ENCODE peak calls at places on chromosomes 6 and 20, in eight cellular contexts. B, H, Y, V, Z, J, L and T are unnamed samples.

GRCh38 chr20:34437330-34437986 is 74.4 kb downstream of the ITCH start:
- DNase-seq in B (no peak), H (no peak), Y (peak), V (peak), Z (no peak), J (no peak), L (no peak), T (no peak)

GRCh38 chr6:163309491-163310026 is 105.0 kb upstream of the QKI start:
- DNase-seq in B (no peak), H (no peak), Y (no peak), V (no peak), Z (no peak), J (no peak), L (no peak), T (no peak)

GRCh38 chr6:162379762-162380409 is 347.7 kb downstream of the PRKN start:
- DNase-seq in B (no peak), H (no peak), Y (no peak), V (no peak), Z (no peak), J (no peak), L (no peak), T (no peak)

GRCh38 chr6:163603395-163603794 is 188.9 kb downstream of the QKI start:
- DNase-seq in B (no peak), H (no peak), Y (no peak), V (no peak), Z (no peak), J (no peak), L (no peak), T (no peak)

GRCh38 chr20:29741594-29741893 is 1515.9 kb upstream of the DEFB115 start:
- DNase-seq in B (no peak), H (no peak), Y (no peak), V (no peak), Z (no peak), J (no peak), L (no peak), T (no peak)

GRCh38 chr6:18454446-18454845 is 67.3 kb downstream of the RNF144B start:
- DNase-seq in B (no peak), H (no peak), Y (no peak), V (no peak), Z (no peak), J (no peak), L (no peak), T (no peak)

GRCh38 chr20:58555078-58555765 is 40.0 kb upstream of the APCDD1L start:
- DNase-seq in B (no peak), H (no peak), Y (peak), V (no peak), Z (no peak), J (no peak), L (no peak), T (no peak)

GRCh38 chr6:15157479-15157878 is 88.4 kb upstream of the JARID2 start:
- DNase-seq in B (no peak), H (no peak), Y (no peak), V (no peak), Z (no peak), J (no peak), L (no peak), T (no peak)

GRCh38 chr20:8427419-8428065 is 295.5 kb downstream of the PLCB1 start:
- DNase-seq in B (no peak), H (no peak), Y (peak), V (peak), Z (no peak), J (no peak), L (no peak), T (no peak)

GRCh38 chr20:24942679-24943078 is 6.4 kb upstream of the CST7 start:
- DNase-seq in B (no peak), H (no peak), Y (no peak), V (no peak), Z (no peak), J (no peak), L (no peak), T (no peak)

GRCh38 chr6:54204921-54205511 is 93.8 kb downstream of the MLIP start:
- DNase-seq in B (no peak), H (no peak), Y (no peak), V (no peak), Z (no peak), J (no peak), L (no peak), T (no peak)